ENCODE peak calls at places on chromosomes 5 and 9, in ten cellular contexts. A is tibial nerve, I is A549, U is breast epithelium, R is body of pancreas, T is transverse colon, F is adrenal gland, S is H1, Y is GM12878, L is IMR-90. K is an unnamed sample.

GRCh38 chr9:121307976-121308375 is 40.0 kb downstream of the GSN start:
- DNase-seq in U (no peak), L (no peak), T (no peak), Y (no peak), F (no peak), R (no peak), A (peak; percentile 13), S (no peak), I (no peak), K (no peak)

GRCh38 chr9:136179101-136179616 is 25.8 kb downstream of the LHX3 start:
- DNase-seq in T (no peak), Y (no peak), I (no peak), A (no peak), U (no peak), S (no peak), L (no peak), R (no peak), F (no peak), K (no peak)

GRCh38 chr5:25892251-25892650 is 1146.1 kb downstream of the CDH9 start:
- DNase-seq in T (no peak), U (no peak), A (no peak), R (no peak), L (no peak), Y (no peak), F (no peak), S (no peak), I (no peak), K (no peak)

GRCh38 chr9:70441622-70442021 is 27.2 kb upstream of the KLF9 start:
- DNase-seq in T (no peak), S (no peak), R (no peak), F (no peak), L (no peak), Y (no peak), U (no peak), I (no peak), A (no peak), K (no peak)

GRCh38 chr5:179327026-179327735 is 18.1 kb downstream of the ADAMTS2 start:
- DNase-seq in A (no peak), T (no peak), U (no peak), S (no peak), Y (no peak), F (no peak), R (no peak), I (no peak), L (no peak), K (no peak)

GRCh38 chr9:115042781-115043509 is 75.0 kb downstream of the TNC start:
- DNase-seq in F (no peak), I (no peak), R (no peak), Y (peak; percentile 5), S (no peak), A (no peak), U (no peak), L (no peak), T (no peak), K (no peak)

GRCh38 chr5:127871448-127872153 is 168.4 kb downstream of the CCDC192 start:
- DNase-seq in L (no peak), I (no peak), S (no peak), Y (no peak), F (no peak), T (no peak), A (no peak), U (no peak), R (no peak), K (peak; percentile 28)

GRCh38 chr9:27990524-27990923 is 417.2 kb upstream of the C9orf72 start:
- DNase-seq in T (no peak), S (no peak), L (no peak), A (no peak), I (no peak), Y (peak; percentile 4), F (no peak), U (no peak), R (no peak), K (no peak)

GRCh38 chr9:124079176-124079925 is 67.8 kb downstream of the LHX2 start:
- DNase-seq in S (peak; percentile 17), L (peak; percentile 66), U (no peak), F (peak; percentile 38), I (peak; percentile 39), T (no peak), R (no peak), A (no peak), Y (no peak), K (no peak)

GRCh38 chr9:124758061-124758460 is 13.1 kb downstream of the NR6A1 start:
- DNase-seq in I (no peak), F (no peak), A (no peak), U (no peak), R (no peak), Y (no peak), L (no peak), S (no peak), T (no peak), K (no peak)

GRCh38 chr5:119353213-119353612 is 2.6 kb upstream of the TNFAIP8 start:
- DNase-seq in L (no peak), F (no peak), U (no peak), S (no peak), Y (no peak), T (no peak), R (no peak), I (no peak), A (no peak), K (no peak)
- H3K4me3 ChIP-seq in L (no peak overlapping the region), F (no peak overlapping the region), U (no peak overlapping the region), S (no peak overlapping the region), Y (peak overlapping the region; percentile 57), T (no peak overlapping the region), R (no peak overlapping the region), I (no peak overlapping the region), A (no peak overlapping the region), K (no peak overlapping the region)

DNA sequence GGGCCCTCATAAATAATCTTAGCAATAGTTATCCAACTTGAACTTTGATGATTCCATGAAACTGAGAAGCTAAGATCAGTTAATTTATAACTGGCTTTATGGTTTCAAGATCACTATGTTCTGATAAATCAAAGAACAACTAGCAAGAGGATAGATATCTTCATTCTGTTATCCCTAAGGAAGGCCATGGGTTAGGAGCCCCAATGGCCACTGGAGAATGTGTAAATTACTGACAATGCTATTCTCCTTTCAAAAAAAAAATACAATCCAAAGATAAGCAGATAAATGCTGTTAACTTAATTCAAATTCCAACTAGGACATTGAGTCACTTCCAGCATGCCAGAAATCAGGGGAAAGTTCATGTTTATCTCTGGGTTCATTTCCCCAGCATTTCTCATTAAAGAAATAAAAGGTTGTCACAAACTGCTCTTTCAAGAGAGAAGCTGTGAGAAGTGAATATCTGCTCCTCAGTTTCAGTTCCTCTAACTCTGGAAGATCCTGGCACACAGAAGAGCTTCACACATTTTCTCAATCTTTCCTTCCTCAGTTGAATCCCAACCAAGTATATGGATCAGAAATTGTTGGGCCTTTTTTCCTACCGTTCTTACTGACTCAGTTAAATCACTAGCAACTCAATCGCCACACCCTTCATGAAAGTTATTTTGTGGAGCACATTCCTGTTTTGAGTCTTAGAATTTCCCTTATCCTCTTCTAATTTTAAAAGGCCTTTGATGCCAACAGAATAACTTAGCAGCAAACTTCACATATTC is 59.6 kb upstream of the SLC1A1 start:
- DNase-seq in R (no peak), U (no peak), L (no peak), I (no peak), A (no peak), Y (no peak), T (no peak), S (no peak), F (no peak), K (no peak)
- TF ChIP-seq POLR2A in R (no peak), U (no peak), L (no peak), I (no peak), A (no peak), Y (no peak), T (no peak), S (no peak), F (no peak), K (no peak)

DNA sequence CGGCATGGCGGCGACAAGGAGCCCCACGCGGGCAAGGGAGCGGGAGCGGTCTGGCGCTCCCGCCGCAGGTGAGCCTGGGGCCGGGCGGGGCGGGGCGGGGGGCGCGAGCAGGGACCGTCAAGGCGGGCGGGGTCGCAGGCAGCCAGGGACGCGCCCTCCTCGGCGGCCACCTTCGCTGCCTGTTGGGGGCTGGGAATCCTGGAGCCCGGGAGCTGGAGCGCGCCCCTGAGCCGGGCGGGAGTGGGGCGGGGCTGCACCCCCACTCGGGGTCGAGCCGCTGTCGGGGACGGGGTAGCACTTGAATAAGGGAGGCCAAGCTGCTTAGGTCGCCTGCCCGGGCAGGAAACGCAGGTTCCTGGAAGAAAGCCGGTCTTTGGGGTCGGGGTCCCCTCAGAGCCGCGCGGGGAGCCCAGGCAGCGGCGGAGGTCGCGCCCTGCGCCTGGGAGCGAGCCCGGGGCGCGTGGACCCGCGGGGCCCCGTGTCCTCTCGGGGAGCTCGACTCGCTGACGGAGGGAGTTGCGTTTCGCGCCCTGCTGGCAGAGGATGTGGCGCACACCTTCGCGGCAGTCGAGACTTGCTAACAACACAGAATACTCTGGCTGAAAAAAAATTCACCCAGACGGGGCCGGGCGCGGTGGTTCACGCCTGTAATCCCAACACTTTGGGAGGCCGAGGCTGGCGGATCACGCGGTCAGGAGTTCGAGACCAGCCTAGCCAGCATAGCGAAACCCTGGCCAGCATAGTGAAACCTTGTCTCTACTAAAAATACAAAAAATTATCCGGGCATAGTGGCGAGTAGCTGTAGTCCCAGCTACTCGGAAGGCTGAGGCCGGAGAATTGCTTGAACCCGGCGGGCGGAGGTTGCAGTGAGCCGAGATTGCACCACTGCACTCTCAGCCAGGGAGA is 552 bp downstream of the OTULINL start:
- DNase-seq in Y (no peak), L (no peak), R (peak; percentile 74), A (no peak), I (peak; percentile 73), U (peak; percentile 67), T (peak; percentile 83), S (no peak), F (peak; percentile 32), K (peak; percentile 44)
- TF ChIP-seq CTCF in Y (peak; percentile 17), L (no peak), R (peak; percentile 47), A (no peak), I (no peak), U (peak; percentile 15), T (peak; percentile 52), S (no peak), F (no peak), K (no peak)

DNA sequence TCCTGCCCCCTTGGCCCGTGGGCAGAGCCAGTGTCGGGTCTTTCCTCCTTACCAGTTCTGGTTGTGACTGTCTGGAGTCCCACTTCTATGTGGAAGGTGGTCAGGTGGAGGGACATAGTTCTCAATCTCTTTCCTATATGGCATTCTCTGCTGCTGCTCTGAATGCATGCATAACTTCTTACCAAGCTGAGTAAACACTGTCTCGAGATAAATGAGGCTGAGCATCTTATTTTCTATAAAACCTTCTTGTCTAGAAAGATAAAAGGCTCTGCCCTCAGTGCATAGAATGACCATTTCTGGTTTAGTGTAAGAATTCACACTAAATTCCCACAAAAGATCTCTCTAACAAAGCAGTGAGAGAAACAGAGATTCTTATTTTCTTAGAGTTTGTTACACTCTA is 106.2 kb upstream of the TBC1D2 start:
- DNase-seq in T (no peak), I (no peak), R (no peak), U (no peak), L (no peak), Y (no peak), F (no peak), S (no peak), A (no peak), K (no peak)
- H3K4me3 ChIP-seq in T (no peak overlapping the region), I (no peak overlapping the region), R (no peak overlapping the region), U (no peak overlapping the region), L (no peak overlapping the region), Y (no peak overlapping the region), F (no peak overlapping the region), S (no peak overlapping the region), A (no peak overlapping the region), K (no peak overlapping the region)

K was measured in lower leg skin.